ENCODE peak calls at places on chromosomes 1 and 21, in seven cellular contexts. E, M, I, P, K, N and Y are unnamed samples.

GRCh38 chr1:151326619-151327222 is 495 bp downstream of the PI4KB start:
- DNase-seq in P (peak; percentile 22), M (no peak), K (no peak), I (peak; percentile 68), N (no peak), E (peak; percentile 76), Y (peak; percentile 54)

GRCh38 chr1:10621906-10622305 is 147.2 kb downstream of the PEX14 start:
- DNase-seq in K (no peak), P (no peak), E (peak; percentile 48), M (no peak), I (no peak), N (no peak), Y (no peak)

GRCh38 chr1:78142731-78143130 is 97.0 kb downstream of the GIPC2 start:
- DNase-seq in M (no peak), P (no peak), K (no peak), E (no peak), N (no peak), I (no peak), Y (no peak)

GRCh38 chr1:92577251-92577895 is 90.6 kb upstream of the GFI1 start:
- DNase-seq in M (no peak), N (no peak), P (no peak), I (peak; percentile 61), K (no peak), E (no peak), Y (peak; percentile 29)

GRCh38 chr1:29688477-29689365 is 452.4 kb downstream of the PTPRU start:
- DNase-seq in E (peak; percentile 22), P (no peak), K (no peak), N (no peak), M (no peak), I (no peak), Y (peak; percentile 23)

GRCh38 chr1:161427733-161428516 is 60.2 kb upstream of the CFAP126 start:
- DNase-seq in K (peak; percentile 63), N (peak; percentile 51), M (no peak), P (no peak), I (no peak), E (no peak), Y (peak; percentile 44)

GRCh38 chr1:18155881-18156385 is 48.3 kb downstream of the IGSF21 start:
- DNase-seq in K (no peak), N (no peak), I (no peak), P (no peak), E (no peak), M (no peak), Y (no peak)

GRCh38 chr21:15692711-15693110 is 37.1 kb upstream of the USP25 start:
- DNase-seq in M (no peak), N (no peak), E (no peak), P (no peak), I (no peak), K (no peak), Y (peak; percentile 24)

GRCh38 chr1:180863158-180863775 is 49.4 kb upstream of the KIAA1614 start:
- DNase-seq in M (peak; percentile 49), E (no peak), N (peak; percentile 45), I (no peak), K (peak; percentile 43), P (no peak), Y (no peak)

GRCh38 chr21:45496968-45497845 is 45.0 kb downstream of the SLC19A1 start:
- DNase-seq in K (no peak), M (no peak), E (peak; percentile 57), N (no peak), I (no peak), P (no peak), Y (no peak)
- H3K36me3 ChIP-seq in K (no peaks in the 10 kb centered on the region), M (peaks cover 35% of the 10 kb centered on the region), E (no peaks in the 10 kb centered on the region), N (no peaks in the 10 kb centered on the region), I (peaks cover 46% of the 10 kb centered on the region), P (no peaks in the 10 kb centered on the region), Y (no peaks in the 10 kb centered on the region)

GRCh38 chr1:209021622-209022021 is 561.9 kb upstream of the CAMK1G start:
- DNase-seq in K (no peak), I (no peak), M (no peak), N (no peak), P (no peak), E (no peak), Y (no peak)
- H3K9me3 ChIP-seq in K (no peaks in the 10 kb centered on the region), I (peaks cover 16% of the 10 kb centered on the region), M (no peaks in the 10 kb centered on the region), N (no peaks in the 10 kb centered on the region), P (no peaks in the 10 kb centered on the region), E (no peaks in the 10 kb centered on the region), Y (peaks cover 13% of the 10 kb centered on the region)

DNA sequence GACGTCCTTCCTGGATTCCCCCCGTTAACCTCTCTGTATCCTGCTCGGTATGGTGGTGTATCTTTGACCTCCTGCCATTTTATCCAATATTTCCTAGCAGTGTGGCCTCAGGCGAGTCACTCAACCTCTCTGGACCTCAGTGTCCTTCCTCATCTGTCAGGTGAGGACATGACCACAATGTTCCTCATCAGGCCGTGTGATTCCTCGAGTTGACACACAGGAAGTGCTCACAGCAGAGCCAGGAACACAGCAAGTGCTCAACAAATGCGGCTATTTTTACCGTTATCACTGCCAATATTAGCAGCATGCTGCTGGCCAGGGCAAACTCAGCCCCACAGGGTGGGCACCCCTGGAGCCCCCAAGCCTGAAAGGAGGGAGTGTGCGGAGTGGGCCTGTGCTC is 450.2 kb downstream of the KIF26B start:
- DNase-seq in M (no peak), N (no peak), I (no peak), E (no peak), K (no peak), P (no peak), Y (no peak)
- H3K4me3 ChIP-seq in M (no peak overlapping the region), N (no peak overlapping the region), I (no peak overlapping the region), E (no peak overlapping the region), K (no peak overlapping the region), P (no peak overlapping the region), Y (no peak overlapping the region)

GRCh38 chr1:37809942-37810341 is 1.9 kb upstream of the YRDC start:
- DNase-seq in I (no peak), K (no peak), N (no peak), P (no peak), E (no peak), M (no peak), Y (no peak)

GRCh38 chr1:37807555-37808368 is at the start of the genes C1orf122 and YRDC:
- DNase-seq in E (peak; percentile 97), P (peak; percentile 89), M (peak; percentile 97), I (peak; percentile 94), N (peak; percentile 94), K (peak; percentile 77), Y (peak; percentile 94)

GRCh38 chr1:37811027-37811655 is 3.1 kb upstream of the YRDC start:
- DNase-seq in K (peak; percentile 73), M (peak; percentile 83), P (peak; percentile 46), E (peak; percentile 81), N (peak; percentile 74), I (peak; percentile 69), Y (peak; percentile 76)

GRCh38 chr1:37808369-37809319 is 636 bp upstream of the YRDC start:
- DNase-seq in K (no peak), M (peak; percentile 87), N (peak; percentile 86), E (peak; percentile 86), I (peak; percentile 64), P (peak; percentile 9), Y (peak; percentile 86)

DNA sequence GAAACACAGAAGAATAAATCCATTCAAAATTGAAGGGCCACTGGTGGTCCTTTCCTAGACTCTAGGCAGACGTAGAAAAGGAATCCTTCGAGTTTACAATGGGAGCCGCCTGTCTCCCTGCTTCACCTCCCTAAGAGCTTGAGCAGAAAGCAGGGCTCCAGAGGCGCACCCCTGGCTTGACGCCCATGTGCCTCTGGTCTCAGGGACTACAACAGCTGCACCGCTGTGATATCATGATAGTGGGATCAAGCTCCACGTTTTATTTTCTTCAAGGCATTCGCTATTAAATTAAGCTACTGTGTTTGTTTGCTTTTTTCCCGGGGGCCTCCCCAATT is 403 bp upstream of the C1orf122 start:
- DNase-seq in P (no peak), N (peak; percentile 26), E (no peak), I (no peak), K (no peak), M (no peak), Y (no peak)
- H3K36me3 ChIP-seq in P (peaks cover 40% of the 10 kb centered on the region), N (peaks cover 33% of the 10 kb centered on the region), E (peaks cover 13% of the 10 kb centered on the region), I (peaks cover 43% of the 10 kb centered on the region), K (peaks cover 38% of the 10 kb centered on the region), M (peaks cover 30% of the 10 kb centered on the region), Y (peaks cover 69% of the 10 kb centered on the region)

GRCh38 chr21:23624281-23624680 is 1983.0 kb downstream of the MRPL39 start:
- DNase-seq in K (no peak), M (no peak), P (no peak), E (no peak), N (no peak), I (no peak), Y (no peak)
- H3K9me3 ChIP-seq in K (peaks cover 16% of the 10 kb centered on the region), M (no peaks in the 10 kb centered on the region), P (no peaks in the 10 kb centered on the region), E (no peaks in the 10 kb centered on the region), N (no peaks in the 10 kb centered on the region), I (no peaks in the 10 kb centered on the region), Y (peaks cover 3% of the 10 kb centered on the region)

GRCh38 chr21:36699026-36699545 is at the start of gene SIM2:
- DNase-seq in K (peak; percentile 46), E (no peak), M (peak; percentile 61), I (no peak), P (no peak), N (no peak), Y (peak; percentile 83)

GRCh38 chr21:36697473-36698159 is 1.3 kb upstream of the SIM2 start:
- DNase-seq in M (no peak), P (no peak), E (no peak), N (no peak), I (no peak), K (no peak), Y (no peak)

GRCh38 chr21:36699546-36700294 is 805 bp downstream of the SIM2 start:
- DNase-seq in I (no peak), K (no peak), P (no peak), M (no peak), N (no peak), E (no peak), Y (no peak)

GRCh38 chr21:36696640-36697472 is 2.1 kb upstream of the SIM2 start:
- DNase-seq in N (no peak), M (no peak), I (no peak), E (no peak), P (no peak), K (no peak), Y (no peak)

DNA sequence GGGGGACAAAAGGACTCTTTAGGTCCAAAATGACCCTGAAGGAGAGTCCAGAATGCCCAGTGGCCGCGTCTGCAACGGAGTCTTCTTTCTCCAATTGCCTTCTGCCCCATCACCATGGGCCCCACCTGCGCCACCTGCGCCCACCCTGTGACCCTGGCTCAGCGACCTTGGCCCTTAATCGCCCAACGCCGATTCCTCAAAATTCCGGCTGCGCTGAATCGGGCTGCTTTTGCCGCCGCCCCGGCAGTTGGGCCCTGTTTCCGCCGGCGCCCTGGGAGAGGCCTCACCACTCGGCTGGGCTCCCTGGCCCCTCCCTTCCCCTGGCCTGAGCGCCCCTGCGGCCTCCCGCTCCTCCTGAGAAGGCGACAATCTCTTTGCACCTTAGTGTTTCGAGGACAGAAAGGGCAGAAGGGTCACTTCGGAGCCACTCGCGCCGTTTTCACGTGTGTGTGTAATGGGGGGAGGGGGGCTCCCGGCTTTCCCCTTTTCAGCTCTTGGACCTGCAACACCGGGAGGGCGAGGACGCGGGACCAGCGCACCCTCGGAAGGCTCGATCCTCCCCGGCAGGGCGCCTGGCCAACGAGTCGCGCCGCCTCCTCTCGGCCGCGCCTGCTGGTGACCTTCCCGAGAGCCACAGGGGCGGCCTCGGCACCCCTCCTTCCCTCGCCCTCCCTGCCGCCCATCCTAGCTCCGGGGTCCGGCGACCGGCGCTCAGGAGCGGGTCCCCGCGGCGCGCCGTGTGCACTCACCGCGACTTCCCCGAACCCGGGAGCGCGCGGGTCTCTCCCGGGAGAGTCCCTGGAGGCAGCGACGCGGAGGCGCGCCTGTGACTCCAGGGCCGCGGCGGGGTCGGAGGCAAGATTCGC is 522 bp upstream of the SIM2 start:
- DNase-seq in K (peak; percentile 26), M (peak; percentile 46), I (no peak), E (no peak), P (no peak), N (no peak), Y (no peak)
- H3K4me3 ChIP-seq in K (peak overlapping the region; percentile 71), M (peak overlapping the region; percentile 37), I (peak overlapping the region; percentile 28), E (peak overlapping the region; percentile 39), P (no peak overlapping the region), N (peak overlapping the region; percentile 18), Y (peak overlapping the region; percentile 70)